ENCODE peak calls at places on chromosomes 4 and X, in ten cellular contexts. I is activated CD8-positive, alpha-beta T cell treated with anti-CD3 and anti-CD28 coated beads for 36 hours; Y is SK-N-MC; M is sigmoid colon; B is esophagus squamous epithelium; C is AG10803; K is T-helper 2 cell; F is epithelial cell of esophagus; L is ACHN; V is Right ventricle myocardium superior. Q is an unnamed sample.

GRCh38 chrX:136880452-136881013 is at the start of gene RBMX:
- DNase-seq in C (peak), K (peak), V (peak), M (peak), B (peak), L (peak), I (peak), F (peak), Y (peak), Q (peak)

GRCh38 chrX:37462346-37462745 is 109.1 kb upstream of the LANCL3 start:
- DNase-seq in Y (no peak), V (no peak), M (no peak), B (no peak), K (no peak), I (no peak), C (no peak), L (no peak), F (no peak), Q (no peak)

GRCh38 chr4:102827674-102828496 is 534 bp upstream of the UBE2D3 start:
- DNase-seq in M (peak), C (peak), Y (peak), I (peak), V (peak), F (peak), L (peak), K (peak), B (peak), Q (peak)

GRCh38 chr4:43410636-43411035 is 518.1 kb downstream of the GRXCR1 start:
- DNase-seq in V (peak), C (no peak), F (no peak), M (no peak), B (no peak), K (no peak), L (no peak), I (no peak), Y (no peak), Q (no peak)

GRCh38 chr4:100340534-100341364 is 150.5 kb upstream of the DDIT4L start:
- DNase-seq in F (no peak), K (no peak), C (peak), B (no peak), V (no peak), L (no peak), M (no peak), I (no peak), Y (no peak), Q (peak)

GRCh38 chr4:79082988-79083387 is 143.8 kb upstream of the PAQR3 start:
- DNase-seq in F (no peak), Y (no peak), K (no peak), C (no peak), I (no peak), V (no peak), B (no peak), L (no peak), M (no peak), Q (no peak)

GRCh38 chr4:128793859-128794667 is 15.4 kb upstream of the JADE1 start:
- DNase-seq in F (peak), B (no peak), I (no peak), Y (no peak), L (no peak), K (no peak), M (no peak), V (no peak), C (peak), Q (no peak)

GRCh38 chr4:88866862-88867550 is 169.4 kb upstream of the NAP1L5 start:
- DNase-seq in F (peak), L (no peak), Y (no peak), M (no peak), V (no peak), K (no peak), C (no peak), B (no peak), I (no peak), Q (peak)

GRCh38 chr4:85028910-85029309 is 62.4 kb upstream of the WDFY3 start:
- DNase-seq in F (no peak), I (no peak), L (no peak), V (no peak), M (no peak), B (no peak), Y (no peak), C (peak), K (no peak), Q (peak)

GRCh38 chr4:1047106-1047975 is 35.9 kb downstream of the FGFRL1 start:
- DNase-seq in K (no peak), L (no peak), V (peak), I (peak), B (no peak), M (peak), C (no peak), F (no peak), Y (no peak), Q (no peak)

GRCh38 chr4:26133840-26134239 is 187.0 kb upstream of the RBPJ start:
- DNase-seq in K (no peak), Y (no peak), V (no peak), M (no peak), F (no peak), C (no peak), B (no peak), L (no peak), I (peak), Q (no peak)

GRCh38 chr4:146029939-146030710 is 91.5 kb upstream of the ZNF827 start:
- DNase-seq in K (no peak), I (peak), V (no peak), C (no peak), F (no peak), Y (no peak), L (no peak), M (no peak), B (no peak), Q (no peak)

GRCh38 chr4:4759883-4760282 is 99.6 kb upstream of the MSX1 start:
- DNase-seq in F (no peak), B (no peak), M (no peak), K (no peak), Y (no peak), L (no peak), I (no peak), C (no peak), V (no peak), Q (peak)

GRCh38 chr4:5990446-5991160 is 27.6 kb downstream of the C4orf50 start:
- DNase-seq in I (no peak), F (no peak), M (peak), Y (no peak), L (no peak), K (no peak), V (no peak), B (no peak), C (no peak), Q (no peak)

GRCh38 chr4:52932586-52933482 is 70.7 kb downstream of the RASL11B start:
- DNase-seq in V (no peak), M (no peak), Y (no peak), K (no peak), B (no peak), F (no peak), C (peak), I (no peak), L (no peak), Q (peak)

GRCh38 chr4:83207497-83208105 is 77.0 kb downstream of the COQ2 start:
- DNase-seq in C (peak), Y (no peak), M (no peak), V (no peak), L (peak), K (no peak), B (no peak), I (no peak), F (peak), Q (peak)

GRCh38 chr4:12439633-12440305 is 1011.1 kb upstream of the HS3ST1 start:
- DNase-seq in M (no peak), V (no peak), F (peak), K (no peak), I (no peak), B (no peak), L (no peak), C (no peak), Y (no peak), Q (no peak)

GRCh38 chr4:2182981-2183380 is 58.9 kb downstream of the HAUS3 start:
- DNase-seq in M (no peak), I (no peak), C (no peak), F (peak), L (no peak), K (no peak), B (no peak), V (no peak), Y (no peak), Q (no peak)

GRCh38 chr4:156322592-156322991 is 368.9 kb upstream of the CTSO start:
- DNase-seq in L (peak), F (peak), K (no peak), V (no peak), Y (no peak), I (no peak), M (no peak), C (peak), B (no peak), Q (peak)

GRCh38 chrX:102517331-102517730 is 792 bp upstream of the TMSB15A start:
- DNase-seq in F (peak), L (peak), B (no peak), K (no peak), V (no peak), M (no peak), I (no peak), C (peak), Y (no peak), Q (peak)

GRCh38 chrX:48726596-48726995 is 30.1 kb downstream of the SUV39H1 start:
- DNase-seq in B (no peak), K (no peak), F (no peak), L (no peak), V (no peak), C (no peak), I (no peak), Y (no peak), M (no peak), Q (no peak)

GRCh38 chrX:85501349-85501748 is 121.9 kb upstream of the POF1B start:
- DNase-seq in Y (no peak), M (no peak), F (peak), K (no peak), I (no peak), L (no peak), C (no peak), V (no peak), B (no peak), Q (no peak)

GRCh38 chr4:186144596-186145569 is 40.4 kb downstream of the FAM149A start:
- DNase-seq in C (peak), K (no peak), F (peak), B (no peak), Y (no peak), V (peak), I (peak), L (peak), M (peak), Q (peak)

GRCh38 chrX:10634681-10635161 is 14.3 kb upstream of the MID1 start:
- DNase-seq in M (no peak), C (peak), I (no peak), V (no peak), K (no peak), B (no peak), Y (no peak), L (peak), F (peak), Q (peak)

GRCh38 chrX:54076903-54077302 is 32.6 kb upstream of the PHF8 start:
- DNase-seq in C (peak), I (no peak), K (no peak), F (peak), M (no peak), L (peak), V (no peak), Y (no peak), B (no peak), Q (peak)

GRCh38 chr4:169975131-169975836 is 50.9 kb downstream of the MFAP3L start:
- DNase-seq in B (no peak), F (no peak), V (no peak), L (no peak), C (peak), I (no peak), M (no peak), Y (no peak), K (no peak), Q (peak)

GRCh38 chrX:17617794-17618193 is 119.5 kb upstream of the SCML1 start:
- DNase-seq in V (no peak), F (no peak), Y (no peak), C (peak), I (no peak), M (no peak), B (no peak), L (no peak), K (no peak), Q (no peak)

GRCh38 chr4:168408620-168409019 is 71.7 kb downstream of the DDX60L start:
- DNase-seq in Y (peak), V (no peak), F (peak), B (no peak), C (peak), M (peak), L (peak), I (no peak), K (no peak), Q (peak)

GRCh38 chrX:56233682-56234081 is 1.5 kb downstream of the KLF8 start:
- DNase-seq in L (peak), Y (no peak), F (peak), I (peak), M (peak), K (no peak), B (no peak), C (peak), V (peak), Q (peak)

GRCh38 chrX:78375894-78376293 is 48.5 kb upstream of the CYSLTR1 start:
- DNase-seq in K (no peak), F (peak), C (no peak), M (no peak), L (no peak), V (no peak), Y (no peak), I (peak), B (no peak), Q (peak)

GRCh38 chr4:74474345-74475099 is 29.6 kb downstream of the AREG start:
- DNase-seq in Y (no peak), V (no peak), M (no peak), L (no peak), F (peak), B (no peak), K (no peak), C (peak), I (no peak), Q (peak)

GRCh38 chrX:123814343-123814742 is 45.5 kb upstream of the XIAP start:
- DNase-seq in F (peak), C (no peak), Y (no peak), L (no peak), M (no peak), K (no peak), B (no peak), V (no peak), I (no peak), Q (peak)

GRCh38 chrX:1072637-1073377 is 139.6 kb downstream of the CRLF2 start:
- DNase-seq in M (no peak), L (no peak), C (no peak), V (no peak), I (peak), K (no peak), F (no peak), Y (no peak), B (no peak), Q (no peak)

GRCh38 chrX:134659761-134660160 is 1.5 kb upstream of the PLAC1 start:
- DNase-seq in K (no peak), L (no peak), B (no peak), F (peak), C (no peak), M (no peak), I (no peak), Y (no peak), V (no peak), Q (no peak)

GRCh38 chr4:183430317-183430986 is 14.0 kb upstream of the CDKN2AIP start:
- DNase-seq in B (no peak), I (peak), V (no peak), Y (no peak), L (no peak), F (no peak), C (no peak), M (no peak), K (no peak), Q (no peak)

GRCh38 chr4:118682928-118683327 is 2.3 kb upstream of the METTL14 start:
- DNase-seq in I (no peak), B (no peak), Y (no peak), F (peak), V (no peak), L (peak), C (peak), M (no peak), K (no peak), Q (peak)

GRCh38 chrX:10022580-10023245 is 55.6 kb downstream of the CLDN34 start:
- DNase-seq in I (no peak), Y (no peak), L (no peak), M (peak), C (peak), B (no peak), V (peak), F (no peak), K (no peak), Q (peak)

GRCh38 chr4:153113061-153113837 is 91.0 kb upstream of the TRIM2 start:
- DNase-seq in B (no peak), C (peak), Y (no peak), M (no peak), K (no peak), V (no peak), I (peak), L (peak), F (no peak), Q (peak)

GRCh38 chrX:51760657-51761056 is 17.4 kb downstream of the GSPT2 start:
- DNase-seq in F (no peak), I (no peak), M (no peak), V (no peak), L (no peak), K (no peak), Y (no peak), B (no peak), C (no peak), Q (no peak)

Q was measured in GM23248.